ENCODE peak calls at places on chromosomes 12 and 14, in nine cellular contexts. One of them, this sample, is unnamed.

GRCh38 chr14:71616013-71616412 is 316.2 kb upstream of the RGS6 start:
- DNase-seq in adrenal gland: no peak
- DNase-seq in mesothelial cell of epicardium: no peak
- DNase-seq in WTC11: no peak
- DNase-seq in GM13977: no peak
- DNase-seq in heart right ventricle: no peak
- DNase-seq in neural crest cell: no peak
- DNase-seq in type B pancreatic cell: no peak
- DNase-seq in uterus: no peak
- DNase-seq in this sample: no peak

GRCh38 chr12:109741286-109741969 is 27.8 kb downstream of the FAM222A start:
- DNase-seq in adrenal gland: peak; percentile 18
- DNase-seq in mesothelial cell of epicardium: peak; percentile 4
- DNase-seq in WTC11: peak; percentile 4
- DNase-seq in GM13977: no peak
- DNase-seq in heart right ventricle: no peak
- DNase-seq in neural crest cell: no peak
- DNase-seq in type B pancreatic cell: no peak
- DNase-seq in uterus: peak; percentile 2
- DNase-seq in this sample: no peak

GRCh38 chr12:162467-163307 is 51.3 kb downstream of the SLC6A12 start:
- DNase-seq in adrenal gland: no peak
- DNase-seq in mesothelial cell of epicardium: no peak
- DNase-seq in WTC11: no peak
- DNase-seq in GM13977: no peak
- DNase-seq in heart right ventricle: no peak
- DNase-seq in neural crest cell: no peak
- DNase-seq in type B pancreatic cell: no peak
- DNase-seq in uterus: no peak
- DNase-seq in this sample: no peak

GRCh38 chr12:2864198-2864597 is 7.4 kb upstream of the TEX52 start:
- DNase-seq in adrenal gland: no peak
- DNase-seq in mesothelial cell of epicardium: no peak
- DNase-seq in WTC11: no peak
- DNase-seq in GM13977: no peak
- DNase-seq in heart right ventricle: no peak
- DNase-seq in neural crest cell: no peak
- DNase-seq in type B pancreatic cell: no peak
- DNase-seq in uterus: no peak
- DNase-seq in this sample: no peak

GRCh38 chr12:104314242-104314614 is 10.7 kb downstream of the EID3 start:
- DNase-seq in adrenal gland: no peak
- DNase-seq in mesothelial cell of epicardium: no peak
- DNase-seq in WTC11: no peak
- DNase-seq in GM13977: no peak
- DNase-seq in heart right ventricle: no peak
- DNase-seq in neural crest cell: no peak
- DNase-seq in type B pancreatic cell: no peak
- DNase-seq in uterus: no peak
- DNase-seq in this sample: no peak

GRCh38 chr14:71566276-71566675 is 366.0 kb upstream of the RGS6 start:
- DNase-seq in adrenal gland: no peak
- DNase-seq in mesothelial cell of epicardium: no peak
- DNase-seq in WTC11: no peak
- DNase-seq in GM13977: peak; percentile 29
- DNase-seq in heart right ventricle: no peak
- DNase-seq in neural crest cell: no peak
- DNase-seq in type B pancreatic cell: no peak
- DNase-seq in uterus: no peak
- DNase-seq in this sample: no peak

GRCh38 chr12:113333111-113333750 is 1.7 kb downstream of the SLC8B1 start:
- DNase-seq in adrenal gland: no peak
- DNase-seq in mesothelial cell of epicardium: no peak
- DNase-seq in WTC11: no peak
- DNase-seq in GM13977: no peak
- DNase-seq in heart right ventricle: no peak
- DNase-seq in neural crest cell: no peak
- DNase-seq in type B pancreatic cell: no peak
- DNase-seq in uterus: no peak
- DNase-seq in this sample: no peak

GRCh38 chr12:59036973-59037807 is 116.9 kb upstream of the LRIG3 start:
- DNase-seq in adrenal gland: no peak
- DNase-seq in mesothelial cell of epicardium: no peak
- DNase-seq in WTC11: no peak
- DNase-seq in GM13977: no peak
- DNase-seq in heart right ventricle: no peak
- DNase-seq in neural crest cell: no peak
- DNase-seq in type B pancreatic cell: no peak
- DNase-seq in uterus: no peak
- DNase-seq in this sample: no peak

GRCh38 chr12:111964935-111965334 is 48.0 kb downstream of the TMEM116 start:
- DNase-seq in adrenal gland: no peak
- DNase-seq in mesothelial cell of epicardium: no peak
- DNase-seq in WTC11: no peak
- DNase-seq in GM13977: no peak
- DNase-seq in heart right ventricle: no peak
- DNase-seq in neural crest cell: no peak
- DNase-seq in type B pancreatic cell: no peak
- DNase-seq in uterus: no peak
- DNase-seq in this sample: no peak

GRCh38 chr14:73166399-73166798 is 30.1 kb downstream of the PSEN1 start:
- DNase-seq in adrenal gland: no peak
- DNase-seq in mesothelial cell of epicardium: no peak
- DNase-seq in WTC11: no peak
- DNase-seq in GM13977: no peak
- DNase-seq in heart right ventricle: no peak
- DNase-seq in neural crest cell: no peak
- DNase-seq in type B pancreatic cell: no peak
- DNase-seq in uterus: no peak
- DNase-seq in this sample: no peak

GRCh38 chr14:52950410-52950897 is 396 bp downstream of the FERMT2 start:
- DNase-seq in adrenal gland: peak; percentile 67
- DNase-seq in mesothelial cell of epicardium: peak; percentile 46
- DNase-seq in WTC11: peak; percentile 63
- DNase-seq in GM13977: peak; percentile 39
- DNase-seq in heart right ventricle: peak; percentile 62
- DNase-seq in neural crest cell: peak; percentile 55
- DNase-seq in type B pancreatic cell: peak; percentile 78
- DNase-seq in uterus: peak; percentile 72
- DNase-seq in this sample: peak; percentile 58

GRCh38 chr14:38605193-38606114 is 349.6 kb upstream of the CLEC14A start:
- DNase-seq in adrenal gland: no peak
- DNase-seq in mesothelial cell of epicardium: no peak
- DNase-seq in WTC11: no peak
- DNase-seq in GM13977: no peak
- DNase-seq in heart right ventricle: no peak
- DNase-seq in neural crest cell: no peak
- DNase-seq in type B pancreatic cell: no peak
- DNase-seq in uterus: no peak
- DNase-seq in this sample: no peak
- TF ChIP-seq CTCF in adrenal gland: no peak
- TF ChIP-seq CTCF in mesothelial cell of epicardium: no peak
- TF ChIP-seq CTCF in WTC11: no peak
- TF ChIP-seq CTCF in GM13977: no peak
- TF ChIP-seq CTCF in heart right ventricle: no peak
- TF ChIP-seq CTCF in neural crest cell: peak; percentile 53
- TF ChIP-seq CTCF in type B pancreatic cell: peak; percentile 54
- TF ChIP-seq CTCF in uterus: no peak
- TF ChIP-seq CTCF in this sample: peak; percentile 69

DNA sequence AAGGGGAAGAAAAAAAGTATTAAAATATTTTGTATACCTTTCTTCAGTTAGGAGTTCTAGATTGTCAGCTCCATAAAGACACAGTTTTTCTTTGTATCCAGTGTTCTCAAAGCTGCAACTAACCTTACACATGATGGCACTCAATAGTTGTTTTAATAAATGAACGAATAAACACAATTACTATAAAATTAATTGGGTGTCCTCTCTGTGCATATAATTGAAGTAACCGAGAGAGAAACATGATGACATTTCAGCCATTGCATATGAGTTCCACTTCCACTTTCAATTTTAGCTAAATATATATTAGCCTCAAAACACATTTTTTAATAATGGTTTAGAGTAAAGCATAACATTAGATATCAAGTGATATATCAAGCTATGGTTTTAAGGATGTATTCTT is 671.2 kb downstream of the LRFN5 start:
- DNase-seq in adrenal gland: no peak
- DNase-seq in mesothelial cell of epicardium: no peak
- DNase-seq in WTC11: no peak
- DNase-seq in GM13977: peak; percentile 4
- DNase-seq in heart right ventricle: no peak
- DNase-seq in neural crest cell: no peak
- DNase-seq in type B pancreatic cell: no peak
- DNase-seq in uterus: no peak
- DNase-seq in this sample: no peak
- TF ChIP-seq CTCF in adrenal gland: no peak
- TF ChIP-seq CTCF in mesothelial cell of epicardium: no peak
- TF ChIP-seq CTCF in WTC11: no peak
- TF ChIP-seq CTCF in GM13977: no peak
- TF ChIP-seq CTCF in heart right ventricle: no peak
- TF ChIP-seq CTCF in neural crest cell: no peak
- TF ChIP-seq CTCF in type B pancreatic cell: no peak
- TF ChIP-seq CTCF in uterus: no peak
- TF ChIP-seq CTCF in this sample: no peak

GRCh38 chr14:106141242-106142220 is 615.1 kb downstream of the TMEM121 start:
- DNase-seq in adrenal gland: no peak
- DNase-seq in mesothelial cell of epicardium: no peak
- DNase-seq in WTC11: no peak
- DNase-seq in GM13977: peak; percentile 3
- DNase-seq in heart right ventricle: no peak
- DNase-seq in neural crest cell: no peak
- DNase-seq in type B pancreatic cell: no peak
- DNase-seq in uterus: no peak
- DNase-seq in this sample: no peak
- TF ChIP-seq CTCF in adrenal gland: no peak
- TF ChIP-seq CTCF in mesothelial cell of epicardium: no peak
- TF ChIP-seq CTCF in WTC11: no peak
- TF ChIP-seq CTCF in GM13977: peak; percentile 26
- TF ChIP-seq CTCF in heart right ventricle: no peak
- TF ChIP-seq CTCF in neural crest cell: no peak
- TF ChIP-seq CTCF in type B pancreatic cell: no peak
- TF ChIP-seq CTCF in uterus: no peak
- TF ChIP-seq CTCF in this sample: no peak

GRCh38 chr12:124718458-124718857 is 145.2 kb downstream of the SCARB1 start:
- DNase-seq in adrenal gland: no peak
- DNase-seq in mesothelial cell of epicardium: no peak
- DNase-seq in WTC11: no peak
- DNase-seq in GM13977: no peak
- DNase-seq in heart right ventricle: no peak
- DNase-seq in neural crest cell: no peak
- DNase-seq in type B pancreatic cell: no peak
- DNase-seq in uterus: no peak
- DNase-seq in this sample: no peak

GRCh38 chr12:124718052-124718451 is 145.6 kb downstream of the SCARB1 start:
- DNase-seq in adrenal gland: no peak
- DNase-seq in mesothelial cell of epicardium: no peak
- DNase-seq in WTC11: no peak
- DNase-seq in GM13977: no peak
- DNase-seq in heart right ventricle: no peak
- DNase-seq in neural crest cell: no peak
- DNase-seq in type B pancreatic cell: no peak
- DNase-seq in uterus: no peak
- DNase-seq in this sample: no peak

GRCh38 chr12:124721501-124722154 is 142.0 kb downstream of the SCARB1 start:
- DNase-seq in adrenal gland: no peak
- DNase-seq in mesothelial cell of epicardium: no peak
- DNase-seq in WTC11: no peak
- DNase-seq in GM13977: no peak
- DNase-seq in heart right ventricle: no peak
- DNase-seq in neural crest cell: no peak
- DNase-seq in type B pancreatic cell: no peak
- DNase-seq in uterus: no peak
- DNase-seq in this sample: no peak

GRCh38 chr12:124720687-124721500 is 142.8 kb downstream of the SCARB1 start:
- DNase-seq in adrenal gland: peak; percentile 89
- DNase-seq in mesothelial cell of epicardium: no peak
- DNase-seq in WTC11: no peak
- DNase-seq in GM13977: no peak
- DNase-seq in heart right ventricle: peak; percentile 59
- DNase-seq in neural crest cell: no peak
- DNase-seq in type B pancreatic cell: no peak
- DNase-seq in uterus: peak; percentile 84
- DNase-seq in this sample: no peak

GRCh38 chr12:124720019-124720686 is 143.5 kb downstream of the SCARB1 start:
- DNase-seq in adrenal gland: no peak
- DNase-seq in mesothelial cell of epicardium: no peak
- DNase-seq in WTC11: no peak
- DNase-seq in GM13977: no peak
- DNase-seq in heart right ventricle: no peak
- DNase-seq in neural crest cell: no peak
- DNase-seq in type B pancreatic cell: no peak
- DNase-seq in uterus: peak; percentile 76
- DNase-seq in this sample: no peak
- TF ChIP-seq CTCF in adrenal gland: peak; percentile 33
- TF ChIP-seq CTCF in mesothelial cell of epicardium: no peak
- TF ChIP-seq CTCF in WTC11: no peak
- TF ChIP-seq CTCF in GM13977: no peak
- TF ChIP-seq CTCF in heart right ventricle: peak; percentile 9
- TF ChIP-seq CTCF in neural crest cell: peak; percentile 44
- TF ChIP-seq CTCF in type B pancreatic cell: peak; percentile 47
- TF ChIP-seq CTCF in uterus: peak; percentile 31
- TF ChIP-seq CTCF in this sample: no peak

DNA sequence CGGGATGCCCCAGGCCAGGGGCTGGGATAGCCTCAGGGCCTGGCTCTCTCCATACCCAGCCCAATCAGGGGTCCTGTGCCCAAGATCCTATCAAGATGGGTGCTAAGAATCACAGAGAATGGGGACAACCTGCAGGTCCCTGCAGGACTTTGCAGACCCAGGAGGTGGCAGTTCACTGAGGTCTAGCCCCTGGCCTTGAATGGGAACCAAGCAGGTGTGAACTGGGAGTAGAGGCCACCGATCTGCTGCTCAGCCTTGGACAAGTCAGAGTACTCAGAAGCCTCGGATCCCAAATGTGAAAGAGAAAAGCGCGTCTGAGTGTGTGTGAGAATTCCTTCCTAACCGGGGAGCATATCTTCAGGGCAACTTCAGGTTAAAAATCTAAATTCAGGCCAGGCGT is 76.2 kb downstream of the ARL6IP4 start:
- DNase-seq in adrenal gland: no peak
- DNase-seq in mesothelial cell of epicardium: no peak
- DNase-seq in WTC11: no peak
- DNase-seq in GM13977: no peak
- DNase-seq in heart right ventricle: no peak
- DNase-seq in neural crest cell: no peak
- DNase-seq in type B pancreatic cell: no peak
- DNase-seq in uterus: no peak
- DNase-seq in this sample: no peak
- TF ChIP-seq CTCF in adrenal gland: no peak
- TF ChIP-seq CTCF in mesothelial cell of epicardium: no peak
- TF ChIP-seq CTCF in WTC11: no peak
- TF ChIP-seq CTCF in GM13977: no peak
- TF ChIP-seq CTCF in heart right ventricle: no peak
- TF ChIP-seq CTCF in neural crest cell: no peak
- TF ChIP-seq CTCF in type B pancreatic cell: no peak
- TF ChIP-seq CTCF in uterus: no peak
- TF ChIP-seq CTCF in this sample: no peak

This sample was measured in endothelial cell.